ENCODE peak calls at places on chromosomes 2 and 18, in four cellular contexts. One of them, this sample, is unnamed.

GRCh38 chr2:173934895-173935294 is 30.3 kb downstream of the SP3 start:
- DNase-seq in CD8-positive, alpha-beta memory T cell: no peak
- DNase-seq in HCT116: peak
- DNase-seq in mammary epithelial cell: peak
- DNase-seq in this sample: no peak

GRCh38 chr18:61865466-61866165 is 27.2 kb downstream of the RNF152 start:
- DNase-seq in mammary epithelial cell: no peak
- DNase-seq in HCT116: no peak
- DNase-seq in CD8-positive, alpha-beta memory T cell: no peak
- DNase-seq in this sample: no peak

GRCh38 chr2:43098539-43098938 is 127.9 kb downstream of the ZFP36L2 start:
- DNase-seq in mammary epithelial cell: no peak
- DNase-seq in CD8-positive, alpha-beta memory T cell: no peak
- DNase-seq in HCT116: no peak
- DNase-seq in this sample: no peak

GRCh38 chr2:40304340-40304739 is 147.6 kb downstream of the SLC8A1 start:
- DNase-seq in HCT116: no peak
- DNase-seq in mammary epithelial cell: no peak
- DNase-seq in CD8-positive, alpha-beta memory T cell: no peak
- DNase-seq in this sample: no peak

GRCh38 chr2:619964-620363 is 57.2 kb downstream of the TMEM18 start:
- DNase-seq in mammary epithelial cell: no peak
- DNase-seq in HCT116: no peak
- DNase-seq in CD8-positive, alpha-beta memory T cell: no peak
- DNase-seq in this sample: no peak

GRCh38 chr18:63237911-63238710 is 81.5 kb downstream of the BCL2 start:
- DNase-seq in HCT116: peak
- DNase-seq in CD8-positive, alpha-beta memory T cell: no peak
- DNase-seq in mammary epithelial cell: peak
- DNase-seq in this sample: peak

GRCh38 chr2:230798769-230799399 is 65.9 kb upstream of the ITM2C start:
- DNase-seq in HCT116: no peak
- DNase-seq in mammary epithelial cell: peak
- DNase-seq in CD8-positive, alpha-beta memory T cell: peak
- DNase-seq in this sample: no peak

GRCh38 chr2:10935953-10936942 is 24.5 kb downstream of the KCNF1 start:
- DNase-seq in mammary epithelial cell: peak
- DNase-seq in CD8-positive, alpha-beta memory T cell: no peak
- DNase-seq in HCT116: peak
- DNase-seq in this sample: peak

GRCh38 chr18:50388988-50389387 is 14.1 kb downstream of the SKA1 start:
- DNase-seq in CD8-positive, alpha-beta memory T cell: no peak
- DNase-seq in HCT116: no peak
- DNase-seq in mammary epithelial cell: no peak
- DNase-seq in this sample: no peak

GRCh38 chr2:29532451-29532850 is 388.9 kb downstream of the ALK start:
- DNase-seq in CD8-positive, alpha-beta memory T cell: no peak
- DNase-seq in mammary epithelial cell: no peak
- DNase-seq in HCT116: no peak
- DNase-seq in this sample: no peak

GRCh38 chr2:241232736-241233575 is 44.5 kb downstream of the ANO7 start:
- DNase-seq in CD8-positive, alpha-beta memory T cell: peak
- DNase-seq in mammary epithelial cell: no peak
- DNase-seq in HCT116: no peak
- DNase-seq in this sample: no peak

GRCh38 chr2:131047920-131048560 is 45.2 kb downstream of the FAM168B start:
- DNase-seq in mammary epithelial cell: no peak
- DNase-seq in CD8-positive, alpha-beta memory T cell: no peak
- DNase-seq in HCT116: no peak
- DNase-seq in this sample: no peak

GRCh38 chr2:65666156-65666725 is 233.8 kb upstream of the SPRED2 start:
- DNase-seq in mammary epithelial cell: peak
- DNase-seq in CD8-positive, alpha-beta memory T cell: no peak
- DNase-seq in HCT116: no peak
- DNase-seq in this sample: peak

GRCh38 chr2:238564286-238564920 is 137.7 kb downstream of the ASB1 start:
- DNase-seq in mammary epithelial cell: no peak
- DNase-seq in CD8-positive, alpha-beta memory T cell: no peak
- DNase-seq in HCT116: no peak
- DNase-seq in this sample: no peak

GRCh38 chr2:235279965-235280364 is 213.9 kb upstream of the AGAP1 start:
- DNase-seq in mammary epithelial cell: no peak
- DNase-seq in CD8-positive, alpha-beta memory T cell: no peak
- DNase-seq in HCT116: no peak
- DNase-seq in this sample: no peak

GRCh38 chr2:42659601-42660000 is 91.2 kb downstream of the MTA3 start:
- DNase-seq in HCT116: no peak
- DNase-seq in CD8-positive, alpha-beta memory T cell: no peak
- DNase-seq in mammary epithelial cell: no peak
- DNase-seq in this sample: no peak

GRCh38 chr2:239312081-239312501 is 88.7 kb downstream of the HDAC4 start:
- DNase-seq in mammary epithelial cell: no peak
- DNase-seq in CD8-positive, alpha-beta memory T cell: no peak
- DNase-seq in HCT116: no peak
- DNase-seq in this sample: no peak

GRCh38 chr18:54604211-54604610 is 13.2 kb downstream of the DYNAP start:
- DNase-seq in mammary epithelial cell: no peak
- DNase-seq in HCT116: no peak
- DNase-seq in CD8-positive, alpha-beta memory T cell: no peak
- DNase-seq in this sample: no peak

GRCh38 chr2:9712263-9712662 is 81.5 kb upstream of the YWHAQ start:
- DNase-seq in HCT116: no peak
- DNase-seq in CD8-positive, alpha-beta memory T cell: no peak
- DNase-seq in mammary epithelial cell: no peak
- DNase-seq in this sample: no peak

GRCh38 chr2:122056853-122057252 is 301.4 kb downstream of the TSN start:
- DNase-seq in CD8-positive, alpha-beta memory T cell: no peak
- DNase-seq in mammary epithelial cell: no peak
- DNase-seq in HCT116: no peak
- DNase-seq in this sample: no peak

GRCh38 chr2:221485500-221485870 is 86.6 kb downstream of the EPHA4 start:
- DNase-seq in HCT116: no peak
- DNase-seq in mammary epithelial cell: no peak
- DNase-seq in CD8-positive, alpha-beta memory T cell: no peak
- DNase-seq in this sample: no peak

GRCh38 chr2:95320344-95320712 is 23.2 kb downstream of the KCNIP3 start:
- DNase-seq in CD8-positive, alpha-beta memory T cell: no peak
- DNase-seq in mammary epithelial cell: no peak
- DNase-seq in HCT116: no peak
- DNase-seq in this sample: no peak

GRCh38 chr18:39188278-39188677 is 1622.7 kb upstream of the CELF4 start:
- DNase-seq in mammary epithelial cell: no peak
- DNase-seq in CD8-positive, alpha-beta memory T cell: no peak
- DNase-seq in HCT116: no peak
- DNase-seq in this sample: no peak

GRCh38 chr2:241463276-241464135 is 44.9 kb downstream of the STK25 start:
- DNase-seq in CD8-positive, alpha-beta memory T cell: no peak
- DNase-seq in HCT116: no peak
- DNase-seq in mammary epithelial cell: no peak
- DNase-seq in this sample: no peak

DNA sequence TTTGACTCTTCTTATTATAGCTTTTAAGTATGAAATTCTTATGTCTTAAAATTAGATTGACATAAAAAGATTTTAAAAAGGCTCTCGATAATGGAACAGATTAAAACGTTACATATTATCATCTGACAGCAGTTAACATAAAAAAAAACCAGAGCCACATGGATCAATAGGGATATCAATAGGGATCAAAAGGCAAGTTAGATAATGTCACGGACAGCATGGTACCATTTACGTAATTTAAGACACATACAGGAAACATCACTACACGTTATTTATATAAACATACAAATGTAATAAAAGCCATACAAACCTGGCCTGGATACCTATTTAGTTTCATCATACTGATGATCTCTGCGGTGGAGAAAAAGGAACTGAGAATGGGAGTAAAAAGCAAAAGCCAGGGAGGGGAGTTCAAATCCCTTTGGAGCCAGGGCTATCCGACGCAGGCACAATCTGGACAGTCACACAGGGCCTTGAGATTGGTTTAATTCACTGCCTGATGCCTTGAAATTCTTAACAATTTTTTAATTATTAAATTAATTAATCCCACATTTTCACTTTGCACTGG is 227.2 kb downstream of the AFF3 start:
- DNase-seq in CD8-positive, alpha-beta memory T cell: no peak
- DNase-seq in mammary epithelial cell: no peak
- DNase-seq in HCT116: no peak
- DNase-seq in this sample: no peak
- H3K27ac ChIP-seq in CD8-positive, alpha-beta memory T cell: no peak
- H3K27ac ChIP-seq in mammary epithelial cell: no peak
- H3K27ac ChIP-seq in HCT116: no peak
- H3K27ac ChIP-seq in this sample: no peak

GRCh38 chr18:7812431-7813063 is 245.4 kb downstream of the PTPRM start:
- DNase-seq in CD8-positive, alpha-beta memory T cell: no peak
- DNase-seq in HCT116: no peak
- DNase-seq in mammary epithelial cell: peak
- DNase-seq in this sample: no peak

GRCh38 chr18:7815797-7816196 is 248.7 kb downstream of the PTPRM start:
- DNase-seq in mammary epithelial cell: no peak
- DNase-seq in CD8-positive, alpha-beta memory T cell: no peak
- DNase-seq in HCT116: no peak
- DNase-seq in this sample: no peak

GRCh38 chr18:7813131-7813530 is 246.0 kb downstream of the PTPRM start:
- DNase-seq in CD8-positive, alpha-beta memory T cell: no peak
- DNase-seq in HCT116: no peak
- DNase-seq in mammary epithelial cell: no peak
- DNase-seq in this sample: no peak

GRCh38 chr18:7817596-7817995 is 250.5 kb downstream of the PTPRM start:
- DNase-seq in HCT116: no peak
- DNase-seq in CD8-positive, alpha-beta memory T cell: no peak
- DNase-seq in mammary epithelial cell: no peak
- DNase-seq in this sample: no peak

GRCh38 chr18:7814754-7815315 is 247.7 kb downstream of the PTPRM start:
- DNase-seq in HCT116: no peak
- DNase-seq in CD8-positive, alpha-beta memory T cell: no peak
- DNase-seq in mammary epithelial cell: no peak
- DNase-seq in this sample: no peak
- H3K27ac ChIP-seq in HCT116: no peak
- H3K27ac ChIP-seq in CD8-positive, alpha-beta memory T cell: no peak
- H3K27ac ChIP-seq in mammary epithelial cell: no peak
- H3K27ac ChIP-seq in this sample: no peak

DNA sequence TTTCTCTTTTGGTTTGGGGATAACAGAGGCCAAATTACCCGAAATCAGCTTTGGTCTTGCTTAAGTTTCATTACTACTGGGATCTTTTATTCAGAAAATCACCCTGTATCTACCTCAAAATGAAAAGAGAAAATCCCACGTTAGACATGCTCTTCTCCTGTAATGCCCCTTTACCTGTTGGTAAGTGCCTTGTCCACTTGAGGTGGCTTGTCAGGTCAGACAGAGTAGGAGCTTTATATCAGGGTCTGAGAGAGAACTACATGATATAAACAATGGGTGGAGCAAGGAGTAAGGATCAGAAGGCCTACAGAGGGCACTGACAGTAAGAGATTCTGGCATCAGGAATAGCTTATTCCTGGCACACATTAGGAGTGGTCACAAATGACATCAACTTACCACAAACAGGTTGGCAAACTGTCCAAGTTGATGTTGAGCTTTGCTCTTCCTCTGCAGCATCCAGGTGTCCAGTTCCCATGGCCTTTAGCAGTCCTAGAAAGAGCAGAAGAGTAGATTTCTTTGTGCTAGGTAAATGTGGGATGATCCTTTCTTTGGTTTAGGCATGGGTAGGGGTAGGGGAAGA is at the start of gene REG1B:
- DNase-seq in HCT116: no peak
- DNase-seq in CD8-positive, alpha-beta memory T cell: no peak
- DNase-seq in mammary epithelial cell: no peak
- DNase-seq in this sample: no peak
- H3K27ac ChIP-seq in HCT116: no peak
- H3K27ac ChIP-seq in CD8-positive, alpha-beta memory T cell: no peak
- H3K27ac ChIP-seq in mammary epithelial cell: no peak
- H3K27ac ChIP-seq in this sample: no peak

GRCh38 chr2:112827786-112828185 is 8.8 kb downstream of the IL1B start:
- DNase-seq in mammary epithelial cell: no peak
- DNase-seq in CD8-positive, alpha-beta memory T cell: no peak
- DNase-seq in HCT116: no peak
- DNase-seq in this sample: no peak
- H3K27ac ChIP-seq in mammary epithelial cell: no peak
- H3K27ac ChIP-seq in CD8-positive, alpha-beta memory T cell: no peak
- H3K27ac ChIP-seq in HCT116: no peak
- H3K27ac ChIP-seq in this sample: peak

GRCh38 chr18:48031641-48032040 is 101.2 kb upstream of the SMAD2 start:
- DNase-seq in mammary epithelial cell: no peak
- DNase-seq in CD8-positive, alpha-beta memory T cell: no peak
- DNase-seq in HCT116: no peak
- DNase-seq in this sample: no peak
- H3K27ac ChIP-seq in mammary epithelial cell: no peak
- H3K27ac ChIP-seq in CD8-positive, alpha-beta memory T cell: no peak
- H3K27ac ChIP-seq in HCT116: no peak
- H3K27ac ChIP-seq in this sample: no peak

DNA sequence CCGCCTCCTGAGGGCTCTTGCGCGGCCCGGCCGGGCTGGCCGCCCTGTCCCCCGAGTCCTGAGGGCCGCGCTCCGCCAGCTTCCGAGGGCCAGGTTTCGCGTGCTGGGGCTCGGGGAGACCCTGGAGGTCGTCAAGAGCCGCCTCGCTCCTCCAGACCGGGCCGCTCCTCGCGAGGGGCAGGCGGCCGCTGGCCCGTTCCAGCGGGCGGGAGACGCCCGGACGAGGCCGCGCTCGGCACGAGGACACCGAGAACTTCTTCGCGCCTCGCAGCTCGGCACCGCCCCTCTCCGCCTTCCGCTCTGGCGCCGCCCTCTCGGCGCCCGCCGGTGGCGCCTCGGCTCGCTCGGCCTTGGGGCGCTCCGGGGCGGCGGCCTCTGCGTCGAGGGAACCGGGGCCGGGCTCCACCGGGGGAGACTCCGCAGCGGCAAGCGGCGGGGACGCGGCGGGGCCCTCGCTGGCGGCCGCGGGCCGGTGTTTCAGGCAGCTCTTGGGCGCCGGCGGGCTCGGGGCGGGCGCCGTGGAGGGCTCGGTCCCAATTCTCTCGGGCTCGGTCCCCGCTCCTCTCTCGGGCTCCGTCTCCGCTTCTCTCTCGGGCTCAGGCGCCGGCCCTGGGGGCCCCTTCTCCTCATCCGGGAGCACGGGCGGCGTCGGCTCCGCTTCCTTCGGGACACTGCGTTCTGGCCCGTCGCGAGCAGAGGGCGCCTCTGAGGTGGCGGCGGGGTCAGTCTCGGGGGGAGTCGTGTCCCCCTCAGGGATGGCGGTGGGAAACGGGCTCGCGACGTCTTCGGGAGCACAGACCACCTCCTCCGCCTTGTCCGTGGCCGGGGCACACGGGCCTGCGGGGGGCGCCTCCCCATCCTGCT is 91.6 kb upstream of the MGAT4A start:
- DNase-seq in CD8-positive, alpha-beta memory T cell: peak
- DNase-seq in HCT116: no peak
- DNase-seq in mammary epithelial cell: no peak
- DNase-seq in this sample: no peak
- H3K27ac ChIP-seq in CD8-positive, alpha-beta memory T cell: no peak
- H3K27ac ChIP-seq in HCT116: no peak
- H3K27ac ChIP-seq in mammary epithelial cell: no peak
- H3K27ac ChIP-seq in this sample: no peak

GRCh38 chr2:101762451-101763171 is 65.1 kb downstream of the MAP4K4 start:
- DNase-seq in HCT116: no peak
- DNase-seq in mammary epithelial cell: no peak
- DNase-seq in CD8-positive, alpha-beta memory T cell: no peak
- DNase-seq in this sample: no peak
- H3K27ac ChIP-seq in HCT116: no peak
- H3K27ac ChIP-seq in mammary epithelial cell: no peak
- H3K27ac ChIP-seq in CD8-positive, alpha-beta memory T cell: no peak
- H3K27ac ChIP-seq in this sample: peak

This sample was measured in epithelial cell of prostate.